ENCODE peak calls at places on chromosome 10, in nine cellular contexts. V is lower lobe of right lung, S is cardiac muscle cell, P is heart left ventricle, E is adrenal gland, C is ascending aorta, W is BJ, I is hepatocyte, K is colonic mucosa. D is an unnamed sample.

GRCh38 chr10:25547391-25547790 is 372.6 kb downstream of the GPR158 start:
- DNase-seq in V (no peak), S (peak), P (no peak), E (no peak), C (no peak), W (no peak), I (peak), K (no peak), D (no peak)

GRCh38 chr10:124392651-124393342 is 25.9 kb downstream of the OAT start:
- DNase-seq in V (no peak), S (no peak), P (no peak), E (no peak), C (no peak), W (no peak), I (no peak), K (no peak), D (no peak)

GRCh38 chr10:11906714-11907113 is 83.6 kb downstream of the PROSER2 start:
- DNase-seq in V (no peak), S (no peak), P (no peak), E (no peak), C (no peak), W (no peak), I (no peak), K (no peak), D (no peak)

GRCh38 chr10:131747251-131747650 is 153.6 kb upstream of the PPP2R2D start:
- DNase-seq in V (no peak), S (no peak), P (no peak), E (no peak), C (no peak), W (no peak), I (no peak), K (no peak), D (no peak)

GRCh38 chr10:124221356-124222297 is 128.2 kb upstream of the CHST15 start:
- DNase-seq in V (no peak), S (peak), P (no peak), E (no peak), C (peak), W (no peak), I (no peak), K (no peak), D (no peak)

GRCh38 chr10:70490142-70490541 is 11.6 kb downstream of the PALD1 start:
- DNase-seq in V (no peak), S (no peak), P (peak), E (no peak), C (no peak), W (no peak), I (no peak), K (no peak), D (no peak)

GRCh38 chr10:18222870-18223269 is 82.6 kb downstream of the CACNB2 start:
- DNase-seq in V (no peak), S (no peak), P (no peak), E (no peak), C (no peak), W (no peak), I (no peak), K (no peak), D (no peak)

GRCh38 chr10:110340122-110340521 is 35.4 kb upstream of the SMNDC1 start:
- DNase-seq in V (no peak), S (no peak), P (no peak), E (no peak), C (peak), W (no peak), I (no peak), K (no peak), D (no peak)

GRCh38 chr10:122068844-122069243 is 79.9 kb downstream of the TACC2 start:
- DNase-seq in V (no peak), S (no peak), P (no peak), E (no peak), C (peak), W (no peak), I (no peak), K (no peak), D (no peak)

GRCh38 chr10:100930368-100930767 is 17.6 kb downstream of the SLF2 start:
- DNase-seq in V (no peak), S (no peak), P (no peak), E (no peak), C (no peak), W (no peak), I (no peak), K (no peak), D (no peak)

GRCh38 chr10:129605986-129606518 is 139.0 kb downstream of the MGMT start:
- DNase-seq in V (no peak), S (no peak), P (no peak), E (no peak), C (no peak), W (no peak), I (no peak), K (no peak), D (no peak)

GRCh38 chr10:131996508-131997365 is 15.0 kb upstream of the BNIP3 start:
- DNase-seq in V (peak), S (no peak), P (peak), E (no peak), C (no peak), W (no peak), I (no peak), K (no peak), D (no peak)

GRCh38 chr10:132096223-132096622 is 30.5 kb downstream of the JAKMIP3 start:
- DNase-seq in V (no peak), S (peak), P (no peak), E (peak), C (no peak), W (peak), I (peak), K (no peak), D (no peak)

GRCh38 chr10:132793213-132793612 is 7.3 kb upstream of the NKX6-2 start:
- DNase-seq in V (no peak), S (no peak), P (no peak), E (no peak), C (no peak), W (no peak), I (no peak), K (no peak), D (no peak)

GRCh38 chr10:75234683-75235374 is 928 bp downstream of the COMTD1 start:
- DNase-seq in V (no peak), S (no peak), P (peak), E (no peak), C (no peak), W (no peak), I (peak), K (no peak), D (peak)

GRCh38 chr10:120557296-120557810 is 100.3 kb downstream of the PLPP4 start:
- DNase-seq in V (no peak), S (no peak), P (no peak), E (no peak), C (no peak), W (no peak), I (no peak), K (no peak), D (no peak)

GRCh38 chr10:71763352-71764127 is 9.8 kb downstream of the VSIR start:
- DNase-seq in V (no peak), S (no peak), P (no peak), E (no peak), C (no peak), W (no peak), I (no peak), K (no peak), D (no peak)

GRCh38 chr10:88880287-88881094 is 446 bp downstream of the STAMBPL1 start:
- DNase-seq in V (peak), S (peak), P (peak), E (peak), C (peak), W (no peak), I (peak), K (peak), D (peak)

GRCh38 chr10:95308389-95309302 is 17.8 kb upstream of the PDLIM1 start:
- DNase-seq in V (peak), S (peak), P (peak), E (peak), C (peak), W (peak), I (peak), K (peak), D (no peak)

GRCh38 chr10:86389441-86390193 is 23.0 kb upstream of the GRID1 start:
- DNase-seq in V (no peak), S (peak), P (no peak), E (peak), C (no peak), W (no peak), I (peak), K (peak), D (no peak)

GRCh38 chr10:3720228-3721019 is 64.6 kb downstream of the KLF6 start:
- DNase-seq in V (peak), S (peak), P (peak), E (peak), C (peak), W (no peak), I (peak), K (no peak), D (no peak)

GRCh38 chr10:92640110-92640509 is 47.2 kb downstream of the KIF11 start:
- DNase-seq in V (no peak), S (peak), P (no peak), E (no peak), C (no peak), W (peak), I (no peak), K (no peak), D (no peak)

GRCh38 chr10:6667679-6668270 is 87.7 kb upstream of the PRKCQ start:
- DNase-seq in V (no peak), S (peak), P (no peak), E (peak), C (no peak), W (no peak), I (peak), K (peak), D (peak)

GRCh38 chr10:11145498-11145855 is 127.8 kb downstream of the CELF2 start:
- DNase-seq in V (peak), S (peak), P (peak), E (no peak), C (no peak), W (no peak), I (peak), K (peak), D (no peak)

DNA sequence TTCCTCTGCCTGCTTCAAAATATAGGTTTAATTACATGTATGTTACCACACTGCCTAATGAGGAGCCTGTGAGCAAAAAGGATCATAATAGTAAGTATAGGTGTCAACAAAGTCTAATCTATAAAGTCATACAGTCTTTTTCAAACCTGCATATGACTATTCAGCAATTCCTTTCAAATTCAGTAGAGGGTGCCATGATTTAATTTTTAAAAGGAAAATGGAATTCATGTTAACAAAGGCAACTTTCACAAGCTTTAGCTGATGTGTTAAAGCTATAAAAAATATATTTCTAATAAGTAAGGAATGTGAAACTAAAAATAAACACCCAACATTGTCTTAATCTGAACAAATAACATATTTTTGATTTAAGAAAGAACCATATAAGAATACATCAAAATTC is 52.1 kb downstream of the MPP7 start:
- DNase-seq in V (no peak), S (peak), P (no peak), E (no peak), C (no peak), W (no peak), I (peak), K (no peak), D (peak)
- TF ChIP-seq CTCF in V (peak), S (peak), P (peak), E (peak), C (peak), W (peak), I (peak), K (peak), D (peak)

DNA sequence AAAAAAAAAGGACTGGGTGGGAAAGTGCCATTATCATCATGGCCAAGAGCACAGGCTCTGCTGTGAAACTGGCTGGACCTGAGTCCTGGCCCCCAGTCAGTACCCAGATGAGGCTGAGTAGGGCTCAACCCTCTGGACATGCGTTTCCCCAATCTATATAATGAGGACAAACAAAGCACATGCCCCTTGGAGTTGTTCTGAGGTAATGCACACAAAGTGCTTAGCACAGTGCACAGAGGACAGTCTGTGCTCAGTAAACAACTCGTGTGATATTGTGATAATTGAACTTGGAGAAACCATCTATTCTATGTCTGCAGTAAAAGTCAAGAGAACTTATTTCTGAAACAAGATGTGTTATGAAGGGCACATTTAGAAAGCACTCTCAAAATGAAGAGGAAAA is 138.8 kb downstream of the KCNMA1 start:
- DNase-seq in V (no peak), S (no peak), P (no peak), E (no peak), C (no peak), W (no peak), I (no peak), K (no peak), D (no peak)
- TF ChIP-seq CTCF in V (no peak), S (no peak), P (no peak), E (no peak), C (no peak), W (no peak), I (no peak), K (no peak), D (no peak)

GRCh38 chr10:28962768-28963167 is 285.4 kb downstream of the BAMBI start:
- DNase-seq in V (no peak), S (no peak), P (no peak), E (no peak), C (no peak), W (no peak), I (no peak), K (no peak), D (no peak)
- TF ChIP-seq CTCF in V (no peak), S (no peak), P (no peak), E (no peak), C (no peak), W (no peak), I (no peak), K (no peak), D (no peak)

GRCh38 chr10:118832242-118832651 is 77.5 kb upstream of the CACUL1 start:
- DNase-seq in V (peak), S (peak), P (peak), E (peak), C (peak), W (no peak), I (no peak), K (peak), D (no peak)

GRCh38 chr10:118823256-118823907 is 68.6 kb upstream of the CACUL1 start:
- DNase-seq in V (no peak), S (no peak), P (no peak), E (no peak), C (no peak), W (no peak), I (no peak), K (no peak), D (no peak)

GRCh38 chr10:118827466-118828155 is 72.8 kb upstream of the CACUL1 start:
- DNase-seq in V (no peak), S (no peak), P (no peak), E (no peak), C (no peak), W (no peak), I (no peak), K (no peak), D (peak)
- TF ChIP-seq CTCF in V (peak), S (peak), P (no peak), E (no peak), C (no peak), W (peak), I (no peak), K (no peak), D (peak)

D was measured in Caco-2.